ENCODE peak calls at places on chromosomes 12 and 14, in five cellular contexts. One of them, this sample, is unnamed.

GRCh38 chr12:68352067-68352466 is 19.9 kb upstream of the MDM1 start:
- DNase-seq in NCI-H1105 treated with DMSO at 0.1 percent for 48 hours: no peak
- DNase-seq in adipocyte: no peak
- DNase-seq in NCI-H345: no peak
- DNase-seq in substantia nigra: no peak
- DNase-seq in this sample: no peak

GRCh38 chr12:53069621-53070410 is 9.4 kb downstream of the SPRYD3 start:
- DNase-seq in adipocyte: peak; percentile 27
- DNase-seq in NCI-H345: no peak
- DNase-seq in substantia nigra: no peak
- DNase-seq in NCI-H1105 treated with DMSO at 0.1 percent for 48 hours: no peak
- DNase-seq in this sample: no peak

GRCh38 chr14:77064535-77065178 is 33.4 kb upstream of the CIPC start:
- DNase-seq in substantia nigra: no peak
- DNase-seq in adipocyte: no peak
- DNase-seq in NCI-H1105 treated with DMSO at 0.1 percent for 48 hours: no peak
- DNase-seq in NCI-H345: no peak
- DNase-seq in this sample: peak; percentile 11

GRCh38 chr12:120457133-120457532 is 10.9 kb downstream of the GATC start:
- DNase-seq in substantia nigra: no peak
- DNase-seq in adipocyte: no peak
- DNase-seq in NCI-H345: no peak
- DNase-seq in NCI-H1105 treated with DMSO at 0.1 percent for 48 hours: peak; percentile 17
- DNase-seq in this sample: no peak

GRCh38 chr12:109625131-109625559 is 51.6 kb downstream of the MVK start:
- DNase-seq in substantia nigra: peak; percentile 85
- DNase-seq in adipocyte: peak; percentile 50
- DNase-seq in NCI-H345: no peak
- DNase-seq in NCI-H1105 treated with DMSO at 0.1 percent for 48 hours: no peak
- DNase-seq in this sample: no peak

GRCh38 chr12:1429980-1430379 is 164.4 kb downstream of the FBXL14 start:
- DNase-seq in NCI-H345: no peak
- DNase-seq in NCI-H1105 treated with DMSO at 0.1 percent for 48 hours: no peak
- DNase-seq in adipocyte: peak; percentile 67
- DNase-seq in substantia nigra: no peak
- DNase-seq in this sample: no peak

GRCh38 chr14:75401356-75401755 is 26.5 kb upstream of the JDP2 start:
- DNase-seq in adipocyte: peak; percentile 46
- DNase-seq in NCI-H345: no peak
- DNase-seq in substantia nigra: no peak
- DNase-seq in NCI-H1105 treated with DMSO at 0.1 percent for 48 hours: no peak
- DNase-seq in this sample: no peak

GRCh38 chr12:104458645-104459555 is 2.2 kb downstream of the CHST11 start:
- DNase-seq in NCI-H345: no peak
- DNase-seq in substantia nigra: no peak
- DNase-seq in NCI-H1105 treated with DMSO at 0.1 percent for 48 hours: peak; percentile 36
- DNase-seq in adipocyte: peak; percentile 45
- DNase-seq in this sample: no peak

GRCh38 chr12:41932470-41932991 is 212.1 kb downstream of the GXYLT1 start:
- DNase-seq in adipocyte: no peak
- DNase-seq in substantia nigra: peak; percentile 26
- DNase-seq in NCI-H1105 treated with DMSO at 0.1 percent for 48 hours: peak; percentile 100
- DNase-seq in NCI-H345: peak; percentile 54
- DNase-seq in this sample: peak; percentile 97

GRCh38 chr12:25257590-25258324 is 7.0 kb upstream of the KRAS start:
- DNase-seq in NCI-H345: no peak
- DNase-seq in substantia nigra: no peak
- DNase-seq in NCI-H1105 treated with DMSO at 0.1 percent for 48 hours: no peak
- DNase-seq in adipocyte: no peak
- DNase-seq in this sample: no peak

GRCh38 chr14:102872020-102872419 is 50.4 kb upstream of the AMN start:
- DNase-seq in substantia nigra: no peak
- DNase-seq in NCI-H1105 treated with DMSO at 0.1 percent for 48 hours: no peak
- DNase-seq in adipocyte: no peak
- DNase-seq in NCI-H345: no peak
- DNase-seq in this sample: no peak

GRCh38 chr12:98645572-98646067 is 530 bp downstream of the APAF1 start:
- DNase-seq in substantia nigra: peak; percentile 14
- DNase-seq in NCI-H345: peak; percentile 35
- DNase-seq in adipocyte: peak; percentile 59
- DNase-seq in NCI-H1105 treated with DMSO at 0.1 percent for 48 hours: no peak
- DNase-seq in this sample: no peak

GRCh38 chr12:103632554-103633216 is 45.6 kb downstream of the STAB2 start:
- DNase-seq in adipocyte: peak; percentile 10
- DNase-seq in NCI-H345: peak; percentile 9
- DNase-seq in substantia nigra: no peak
- DNase-seq in NCI-H1105 treated with DMSO at 0.1 percent for 48 hours: peak; percentile 62
- DNase-seq in this sample: peak; percentile 27

GRCh38 chr12:113613414-113613813 is 141.7 kb upstream of the LHX5 start:
- DNase-seq in NCI-H345: no peak
- DNase-seq in substantia nigra: no peak
- DNase-seq in adipocyte: no peak
- DNase-seq in NCI-H1105 treated with DMSO at 0.1 percent for 48 hours: no peak
- DNase-seq in this sample: no peak

GRCh38 chr14:22829661-22830328 is at the start of gene MRPL52:
- DNase-seq in substantia nigra: peak; percentile 84
- DNase-seq in adipocyte: peak; percentile 94
- DNase-seq in NCI-H345: peak; percentile 93
- DNase-seq in NCI-H1105 treated with DMSO at 0.1 percent for 48 hours: peak; percentile 92
- DNase-seq in this sample: peak; percentile 75

GRCh38 chr14:91108941-91109611 is 4.8 kb upstream of the DGLUCY start:
- DNase-seq in NCI-H1105 treated with DMSO at 0.1 percent for 48 hours: no peak
- DNase-seq in NCI-H345: no peak
- DNase-seq in substantia nigra: no peak
- DNase-seq in adipocyte: no peak
- DNase-seq in this sample: peak; percentile 21

GRCh38 chr12:116076399-116076798 is 201.1 kb downstream of the MED13L start:
- DNase-seq in NCI-H345: no peak
- DNase-seq in adipocyte: no peak
- DNase-seq in NCI-H1105 treated with DMSO at 0.1 percent for 48 hours: no peak
- DNase-seq in substantia nigra: no peak
- DNase-seq in this sample: no peak

GRCh38 chr12:124030510-124030909 is 57.5 kb downstream of the ZNF664 start:
- DNase-seq in substantia nigra: no peak
- DNase-seq in adipocyte: peak; percentile 91
- DNase-seq in NCI-H345: no peak
- DNase-seq in NCI-H1105 treated with DMSO at 0.1 percent for 48 hours: no peak
- DNase-seq in this sample: no peak

GRCh38 chr14:57068511-57068910 is 200.2 kb downstream of the EXOC5 start:
- DNase-seq in adipocyte: no peak
- DNase-seq in NCI-H345: no peak
- DNase-seq in NCI-H1105 treated with DMSO at 0.1 percent for 48 hours: no peak
- DNase-seq in substantia nigra: no peak
- DNase-seq in this sample: no peak

GRCh38 chr12:22312336-22312735 is 22.2 kb downstream of the ST8SIA1 start:
- DNase-seq in NCI-H1105 treated with DMSO at 0.1 percent for 48 hours: no peak
- DNase-seq in NCI-H345: no peak
- DNase-seq in substantia nigra: peak; percentile 37
- DNase-seq in adipocyte: no peak
- DNase-seq in this sample: no peak

GRCh38 chr12:65634626-65635331 is 189.5 kb upstream of the HMGA2 start:
- DNase-seq in NCI-H1105 treated with DMSO at 0.1 percent for 48 hours: no peak
- DNase-seq in adipocyte: peak; percentile 37
- DNase-seq in substantia nigra: no peak
- DNase-seq in NCI-H345: no peak
- DNase-seq in this sample: no peak

This sample was measured in DMS153.